ENCODE peak calls at places on chromosome 21, in six cellular contexts. One of them, this sample, is unnamed. For H3K27me3, the result is how much of the 10 kb centered on the place peaks cover.

GRCh38 chr21:46097826-46098286 is at the start of gene COL6A2:
- DNase-seq in PC-3: peak
- DNase-seq in lung: peak
- DNase-seq in pancreas: peak
- DNase-seq in left ventricle myocardium inferior: peak
- DNase-seq in prostate gland: peak
- DNase-seq in this sample: peak

GRCh38 chr21:40553781-40554180 is 293.2 kb downstream of the DSCAM start:
- DNase-seq in lung: no peak
- DNase-seq in prostate gland: no peak
- DNase-seq in pancreas: no peak
- DNase-seq in PC-3: no peak
- DNase-seq in left ventricle myocardium inferior: no peak
- DNase-seq in this sample: no peak

GRCh38 chr21:46221664-46222435 is 6.7 kb downstream of the LSS start:
- DNase-seq in PC-3: no peak
- DNase-seq in left ventricle myocardium inferior: peak
- DNase-seq in pancreas: peak
- DNase-seq in prostate gland: no peak
- DNase-seq in lung: no peak
- DNase-seq in this sample: peak

GRCh38 chr21:22128671-22129070 is 1130.5 kb downstream of the NCAM2 start:
- DNase-seq in PC-3: no peak
- DNase-seq in left ventricle myocardium inferior: no peak
- DNase-seq in prostate gland: no peak
- DNase-seq in lung: no peak
- DNase-seq in pancreas: no peak
- DNase-seq in this sample: no peak

GRCh38 chr21:26169611-26170470 is 729 bp downstream of the APP start:
- DNase-seq in lung: peak
- DNase-seq in left ventricle myocardium inferior: peak
- DNase-seq in prostate gland: peak
- DNase-seq in PC-3: peak
- DNase-seq in pancreas: peak
- DNase-seq in this sample: peak

GRCh38 chr21:38310619-38311018 is 53.8 kb downstream of the KCNJ15 start:
- DNase-seq in lung: no peak
- DNase-seq in prostate gland: no peak
- DNase-seq in pancreas: no peak
- DNase-seq in left ventricle myocardium inferior: no peak
- DNase-seq in PC-3: no peak
- DNase-seq in this sample: no peak

GRCh38 chr21:46393451-46393940 is 65.2 kb upstream of the DIP2A start:
- DNase-seq in prostate gland: no peak
- DNase-seq in left ventricle myocardium inferior: no peak
- DNase-seq in PC-3: no peak
- DNase-seq in pancreas: no peak
- DNase-seq in lung: no peak
- DNase-seq in this sample: no peak

GRCh38 chr21:38814126-38815059 is 8.7 kb downstream of the ETS2 start:
- DNase-seq in PC-3: no peak
- DNase-seq in lung: no peak
- DNase-seq in pancreas: no peak
- DNase-seq in prostate gland: no peak
- DNase-seq in left ventricle myocardium inferior: no peak
- DNase-seq in this sample: no peak

GRCh38 chr21:15434185-15434905 is 295.4 kb upstream of the USP25 start:
- DNase-seq in left ventricle myocardium inferior: no peak
- DNase-seq in pancreas: no peak
- DNase-seq in prostate gland: no peak
- DNase-seq in lung: no peak
- DNase-seq in PC-3: no peak
- DNase-seq in this sample: no peak

GRCh38 chr21:38440746-38441145 is 57.5 kb downstream of the ERG start:
- DNase-seq in left ventricle myocardium inferior: no peak
- DNase-seq in lung: no peak
- DNase-seq in prostate gland: no peak
- DNase-seq in pancreas: no peak
- DNase-seq in PC-3: peak
- DNase-seq in this sample: no peak

GRCh38 chr21:36835383-36835795 is 131.1 kb downstream of the HLCS start:
- DNase-seq in pancreas: no peak
- DNase-seq in PC-3: peak
- DNase-seq in left ventricle myocardium inferior: peak
- DNase-seq in prostate gland: peak
- DNase-seq in lung: no peak
- DNase-seq in this sample: no peak

GRCh38 chr21:42001781-42002180 is 8.4 kb downstream of the ZBTB21 start:
- DNase-seq in left ventricle myocardium inferior: no peak
- DNase-seq in lung: no peak
- DNase-seq in PC-3: no peak
- DNase-seq in pancreas: no peak
- DNase-seq in prostate gland: no peak
- DNase-seq in this sample: no peak

GRCh38 chr21:46206163-46207005 is 22.1 kb upstream of the SPATC1L start:
- DNase-seq in pancreas: no peak
- DNase-seq in left ventricle myocardium inferior: no peak
- DNase-seq in lung: no peak
- DNase-seq in PC-3: no peak
- DNase-seq in prostate gland: no peak
- DNase-seq in this sample: no peak

GRCh38 chr21:25350056-25350455 is 257.2 kb downstream of the MRPL39 start:
- DNase-seq in pancreas: peak
- DNase-seq in prostate gland: no peak
- DNase-seq in left ventricle myocardium inferior: no peak
- DNase-seq in PC-3: peak
- DNase-seq in lung: no peak
- DNase-seq in this sample: peak

GRCh38 chr21:35525443-35525842 is 476.3 kb upstream of the RUNX1 start:
- DNase-seq in lung: no peak
- DNase-seq in pancreas: no peak
- DNase-seq in PC-3: peak
- DNase-seq in prostate gland: no peak
- DNase-seq in left ventricle myocardium inferior: no peak
- DNase-seq in this sample: no peak

GRCh38 chr21:41043008-41043407 is 125.0 kb upstream of the BACE2 start:
- DNase-seq in PC-3: peak
- DNase-seq in lung: no peak
- DNase-seq in pancreas: no peak
- DNase-seq in left ventricle myocardium inferior: no peak
- DNase-seq in prostate gland: no peak
- DNase-seq in this sample: no peak

GRCh38 chr21:36661511-36662309 is 37.2 kb upstream of the SIM2 start:
- DNase-seq in prostate gland: no peak
- DNase-seq in pancreas: no peak
- DNase-seq in lung: no peak
- DNase-seq in PC-3: peak
- DNase-seq in left ventricle myocardium inferior: no peak
- DNase-seq in this sample: peak

GRCh38 chr21:41068411-41069304 is 99.3 kb upstream of the BACE2 start:
- DNase-seq in PC-3: peak
- DNase-seq in pancreas: peak
- DNase-seq in left ventricle myocardium inferior: peak
- DNase-seq in prostate gland: peak
- DNase-seq in lung: peak
- DNase-seq in this sample: peak

GRCh38 chr21:39441502-39442475 is 3.8 kb downstream of the LCA5L start:
- DNase-seq in lung: no peak
- DNase-seq in PC-3: peak
- DNase-seq in prostate gland: no peak
- DNase-seq in left ventricle myocardium inferior: no peak
- DNase-seq in pancreas: no peak
- DNase-seq in this sample: no peak

GRCh38 chr21:37367758-37368535 is 1.4 kb downstream of the DYRK1A start:
- DNase-seq in pancreas: peak
- DNase-seq in PC-3: peak
- DNase-seq in prostate gland: peak
- DNase-seq in lung: no peak
- DNase-seq in left ventricle myocardium inferior: peak
- DNase-seq in this sample: peak

GRCh38 chr21:42171091-42172053 is 47.6 kb upstream of the ABCG1 start:
- DNase-seq in PC-3: peak
- DNase-seq in prostate gland: peak
- DNase-seq in left ventricle myocardium inferior: peak
- DNase-seq in pancreas: no peak
- DNase-seq in lung: no peak
- DNase-seq in this sample: peak

GRCh38 chr21:34807146-34807880 is 138.5 kb downstream of the CLIC6 start:
- DNase-seq in lung: no peak
- DNase-seq in pancreas: no peak
- DNase-seq in PC-3: peak
- DNase-seq in prostate gland: no peak
- DNase-seq in left ventricle myocardium inferior: no peak
- DNase-seq in this sample: no peak

GRCh38 chr21:35398366-35398982 is 349.4 kb upstream of the RUNX1 start:
- DNase-seq in prostate gland: no peak
- DNase-seq in PC-3: no peak
- DNase-seq in pancreas: no peak
- DNase-seq in left ventricle myocardium inferior: no peak
- DNase-seq in lung: no peak
- DNase-seq in this sample: no peak

GRCh38 chr21:42539342-42539741 is 25.7 kb downstream of the SLC37A1 start:
- DNase-seq in PC-3: no peak
- DNase-seq in pancreas: no peak
- DNase-seq in left ventricle myocardium inferior: no peak
- DNase-seq in prostate gland: peak
- DNase-seq in lung: no peak
- DNase-seq in this sample: no peak

GRCh38 chr21:31511258-31511657 is 148.2 kb upstream of the SOD1 start:
- DNase-seq in PC-3: no peak
- DNase-seq in prostate gland: no peak
- DNase-seq in left ventricle myocardium inferior: no peak
- DNase-seq in pancreas: no peak
- DNase-seq in lung: no peak
- DNase-seq in this sample: no peak

GRCh38 chr21:31517664-31518402 is 141.7 kb upstream of the SOD1 start:
- DNase-seq in PC-3: no peak
- DNase-seq in left ventricle myocardium inferior: no peak
- DNase-seq in prostate gland: no peak
- DNase-seq in lung: no peak
- DNase-seq in pancreas: no peak
- DNase-seq in this sample: no peak

GRCh38 chr21:31518580-31518979 is 140.9 kb upstream of the SOD1 start:
- DNase-seq in left ventricle myocardium inferior: no peak
- DNase-seq in lung: no peak
- DNase-seq in PC-3: no peak
- DNase-seq in prostate gland: no peak
- DNase-seq in pancreas: no peak
- DNase-seq in this sample: no peak

GRCh38 chr21:31515253-31515652 is 144.2 kb upstream of the SOD1 start:
- DNase-seq in left ventricle myocardium inferior: no peak
- DNase-seq in lung: no peak
- DNase-seq in prostate gland: no peak
- DNase-seq in pancreas: no peak
- DNase-seq in PC-3: no peak
- DNase-seq in this sample: no peak

GRCh38 chr21:31514598-31514997 is 144.9 kb upstream of the SOD1 start:
- DNase-seq in lung: no peak
- DNase-seq in PC-3: no peak
- DNase-seq in pancreas: peak
- DNase-seq in prostate gland: peak
- DNase-seq in left ventricle myocardium inferior: no peak
- DNase-seq in this sample: peak
- TF ChIP-seq CTCF in lung: no peak
- TF ChIP-seq CTCF in PC-3: peak
- TF ChIP-seq CTCF in pancreas: no peak
- TF ChIP-seq CTCF in prostate gland: no peak
- TF ChIP-seq CTCF in left ventricle myocardium inferior: no peak
- TF ChIP-seq CTCF in this sample: no peak

DNA sequence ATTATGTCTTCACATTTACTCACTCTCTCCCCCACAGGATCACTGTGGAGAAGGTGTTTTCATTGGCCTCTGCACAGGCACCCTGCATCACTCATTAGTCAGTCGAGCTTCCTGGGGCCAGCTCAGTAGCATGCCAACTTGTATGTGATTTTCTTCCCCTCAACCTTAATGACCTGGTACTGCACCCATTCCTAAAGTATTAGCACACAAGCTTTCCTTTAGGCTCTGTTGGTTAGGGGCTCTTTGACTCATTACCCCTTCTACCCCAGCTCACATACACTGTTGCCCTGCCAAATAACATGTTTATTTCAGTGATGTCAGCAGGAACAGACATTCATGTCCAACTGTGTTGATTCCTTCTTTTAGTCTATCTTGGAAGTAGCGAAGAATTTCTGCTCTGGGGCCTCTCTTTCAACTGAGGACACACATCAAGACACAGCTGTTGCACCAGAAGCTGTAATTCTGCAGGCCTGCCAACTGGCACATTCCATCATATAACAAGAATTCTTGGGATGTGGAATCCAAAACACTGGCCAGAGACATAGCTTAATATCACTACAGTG is 603.5 kb upstream of the ADAMTS5 start:
- DNase-seq in lung: peak
- DNase-seq in left ventricle myocardium inferior: peak
- DNase-seq in pancreas: no peak
- DNase-seq in PC-3: peak
- DNase-seq in prostate gland: no peak
- DNase-seq in this sample: peak
- H3K4me3 ChIP-seq in lung: no peak
- H3K4me3 ChIP-seq in left ventricle myocardium inferior: no peak
- H3K4me3 ChIP-seq in pancreas: no peak
- H3K4me3 ChIP-seq in PC-3: no peak
- H3K4me3 ChIP-seq in prostate gland: no peak
- H3K4me3 ChIP-seq in this sample: no peak

GRCh38 chr21:32735524-32735923 is 7.7 kb upstream of the SYNJ1 start:
- DNase-seq in prostate gland: no peak
- DNase-seq in lung: no peak
- DNase-seq in pancreas: no peak
- DNase-seq in PC-3: no peak
- DNase-seq in left ventricle myocardium inferior: no peak
- DNase-seq in this sample: no peak
- H3K27me3 ChIP-seq in prostate gland: under half
- H3K27me3 ChIP-seq in lung: under half
- H3K27me3 ChIP-seq in pancreas: under half
- H3K27me3 ChIP-seq in PC-3: under half
- H3K27me3 ChIP-seq in left ventricle myocardium inferior: under half
- H3K27me3 ChIP-seq in this sample: under half

GRCh38 chr21:28793043-28793442 is 199.6 kb downstream of the LTN1 start:
- DNase-seq in lung: no peak
- DNase-seq in prostate gland: no peak
- DNase-seq in PC-3: peak
- DNase-seq in left ventricle myocardium inferior: no peak
- DNase-seq in pancreas: no peak
- DNase-seq in this sample: no peak
- TF ChIP-seq CTCF in lung: no peak
- TF ChIP-seq CTCF in prostate gland: no peak
- TF ChIP-seq CTCF in PC-3: peak
- TF ChIP-seq CTCF in left ventricle myocardium inferior: peak
- TF ChIP-seq CTCF in pancreas: no peak
- TF ChIP-seq CTCF in this sample: no peak